ENCODE peak calls at places on chromosome 11, in four cellular contexts. One of them, this sample, is unnamed.

GRCh38 chr11:121328967-121329653 is 36.5 kb downstream of the SC5D start:
- DNase-seq in neural crest cell: no peak
- DNase-seq in NCI-H1092: no peak
- DNase-seq in AG04450: no peak
- DNase-seq in this sample: peak; percentile 43

GRCh38 chr11:43358308-43358669 is 431 bp upstream of the TTC17 start:
- DNase-seq in NCI-H1092: no peak
- DNase-seq in neural crest cell: no peak
- DNase-seq in AG04450: no peak
- DNase-seq in this sample: no peak

GRCh38 chr11:76073716-76074115 is 132.6 kb downstream of the WNT11 start:
- DNase-seq in neural crest cell: no peak
- DNase-seq in NCI-H1092: no peak
- DNase-seq in AG04450: no peak
- DNase-seq in this sample: no peak

GRCh38 chr11:35234836-35235235 is 95.9 kb downstream of the CD44 start:
- DNase-seq in AG04450: no peak
- DNase-seq in neural crest cell: no peak
- DNase-seq in NCI-H1092: no peak
- DNase-seq in this sample: no peak

GRCh38 chr11:76291576-76292526 is 85.5 kb upstream of the WNT11 start:
- DNase-seq in AG04450: no peak
- DNase-seq in NCI-H1092: peak; percentile 67
- DNase-seq in neural crest cell: no peak
- DNase-seq in this sample: no peak

GRCh38 chr11:63854696-63855095 is 15.8 kb downstream of the MARK2 start:
- DNase-seq in AG04450: no peak
- DNase-seq in neural crest cell: no peak
- DNase-seq in NCI-H1092: no peak
- DNase-seq in this sample: no peak

GRCh38 chr11:46309669-46310288 is 32.3 kb downstream of the CREB3L1 start:
- DNase-seq in neural crest cell: no peak
- DNase-seq in NCI-H1092: no peak
- DNase-seq in AG04450: no peak
- DNase-seq in this sample: peak; percentile 66

GRCh38 chr11:72067266-72067665 is 13.1 kb downstream of the NUMA1 start:
- DNase-seq in neural crest cell: no peak
- DNase-seq in AG04450: no peak
- DNase-seq in NCI-H1092: no peak
- DNase-seq in this sample: no peak

GRCh38 chr11:33039274-33040126 is at the start of gene TCP11L1:
- DNase-seq in NCI-H1092: peak; percentile 91
- DNase-seq in AG04450: peak; percentile 90
- DNase-seq in neural crest cell: peak; percentile 85
- DNase-seq in this sample: peak; percentile 66

GRCh38 chr11:113906038-113906437 is 1.4 kb downstream of the HTR3B start:
- DNase-seq in AG04450: peak; percentile 8
- DNase-seq in neural crest cell: no peak
- DNase-seq in NCI-H1092: peak; percentile 52
- DNase-seq in this sample: no peak

GRCh38 chr11:104956528-104956927 is 11.8 kb downstream of the CASP4 start:
- DNase-seq in neural crest cell: no peak
- DNase-seq in AG04450: no peak
- DNase-seq in NCI-H1092: no peak
- DNase-seq in this sample: no peak

GRCh38 chr11:57778318-57779037 is 16.9 kb downstream of the CTNND1 start:
- DNase-seq in neural crest cell: peak; percentile 51
- DNase-seq in NCI-H1092: no peak
- DNase-seq in AG04450: peak; percentile 95
- DNase-seq in this sample: peak; percentile 45

GRCh38 chr11:32952421-32952820 is 59.8 kb downstream of the QSER1 start:
- DNase-seq in neural crest cell: no peak
- DNase-seq in NCI-H1092: no peak
- DNase-seq in AG04450: no peak
- DNase-seq in this sample: no peak

GRCh38 chr11:121464352-121464946 is 11.7 kb upstream of the SORL1-AS1 start:
- DNase-seq in NCI-H1092: no peak
- DNase-seq in AG04450: peak; percentile 75
- DNase-seq in neural crest cell: no peak
- DNase-seq in this sample: peak; percentile 24

GRCh38 chr11:126627376-126627775 is 271.9 kb downstream of the ST3GAL4 start:
- DNase-seq in neural crest cell: no peak
- DNase-seq in AG04450: no peak
- DNase-seq in NCI-H1092: no peak
- DNase-seq in this sample: no peak

GRCh38 chr11:9280655-9281301 is 15.6 kb upstream of the DENND5A start:
- DNase-seq in NCI-H1092: no peak
- DNase-seq in neural crest cell: no peak
- DNase-seq in AG04450: no peak
- DNase-seq in this sample: peak; percentile 80

GRCh38 chr11:87926250-87926970 is 248.8 kb downstream of the RAB38 start:
- DNase-seq in neural crest cell: no peak
- DNase-seq in AG04450: no peak
- DNase-seq in NCI-H1092: no peak
- DNase-seq in this sample: no peak